ENCODE peak calls at places on chromosomes 13 and 19, in seven cellular contexts. Q is tibial artery, C is stomach, Y is IMR-90, U is SJSA1, X is PC-9, R is breast epithelium. E is an unnamed sample.

GRCh38 chr19:41930322-41930722 is 2.1 kb upstream of the ERFL start:
- DNase-seq in U (no peak), C (no peak), X (no peak), R (no peak), Q (no peak), Y (no peak), E (no peak)

GRCh38 chr19:10315335-10316214 is at the start of gene FDX2:
- DNase-seq in Y (peak; percentile 67), X (peak; percentile 85), C (peak; percentile 91), U (peak; percentile 82), Q (peak; percentile 88), R (peak; percentile 73), E (no peak)

GRCh38 chr13:35600137-35600536 is 123.6 kb upstream of the MAB21L1 start:
- DNase-seq in U (no peak), Y (peak; percentile 9), Q (no peak), R (no peak), X (no peak), C (no peak), E (no peak)

GRCh38 chr13:99193152-99193551 is 7.5 kb upstream of the UBAC2 start:
- DNase-seq in R (no peak), C (no peak), U (no peak), X (no peak), Y (no peak), Q (no peak), E (no peak)

GRCh38 chr19:1408300-1409203 is 1.2 kb downstream of the DAZAP1 start:
- DNase-seq in U (peak; percentile 67), R (no peak), X (no peak), Y (peak; percentile 50), Q (no peak), C (peak; percentile 51), E (no peak)

GRCh38 chr13:30585748-30586262 is 31.9 kb upstream of the USPL1 start:
- DNase-seq in Y (peak; percentile 93), Q (no peak), C (no peak), R (no peak), U (peak; percentile 56), X (no peak), E (no peak)

GRCh38 chr19:53871448-53871847 is 3.8 kb downstream of the MYADM start:
- DNase-seq in U (no peak), R (no peak), Q (no peak), X (no peak), C (no peak), Y (no peak), E (no peak)

GRCh38 chr19:3604987-3605343 is 1.7 kb downstream of the TBXA2R start:
- DNase-seq in Q (peak; percentile 87), Y (no peak), C (no peak), R (no peak), U (no peak), X (no peak), E (no peak)

GRCh38 chr19:574658-575526 is 2.5 kb downstream of the BSG start:
- DNase-seq in X (peak; percentile 53), U (no peak), Y (peak; percentile 59), Q (no peak), R (no peak), C (peak; percentile 69), E (no peak)

GRCh38 chr19:13022859-13023636 is 27.8 kb downstream of the NFIX start:
- DNase-seq in X (no peak), U (peak; percentile 90), Q (peak; percentile 95), Y (peak; percentile 95), C (peak; percentile 68), R (peak; percentile 93), E (no peak)

GRCh38 chr13:99922631-99923404 is 48.7 kb downstream of the ZIC5 start:
- DNase-seq in Q (no peak), Y (no peak), C (peak; percentile 78), U (no peak), R (no peak), X (no peak), E (no peak)

GRCh38 chr19:31541396-31541795 is 192.2 kb upstream of the TSHZ3 start:
- DNase-seq in X (no peak), C (no peak), R (no peak), Q (no peak), Y (no peak), U (peak; percentile 9), E (no peak)

GRCh38 chr13:101514695-101515275 is 62.3 kb downstream of the ITGBL1 start:
- DNase-seq in Y (peak; percentile 68), X (peak; percentile 64), U (no peak), Q (no peak), R (no peak), C (no peak), E (no peak)

GRCh38 chr19:4829001-4829712 is 2.4 kb downstream of the TICAM1 start:
- DNase-seq in U (no peak), X (no peak), Y (no peak), R (no peak), Q (no peak), C (peak; percentile 61), E (no peak)

GRCh38 chr13:38944219-38944618 is 46.4 kb downstream of the STOML3 start:
- DNase-seq in Y (no peak), X (no peak), C (no peak), U (no peak), Q (no peak), R (no peak), E (no peak)

GRCh38 chr19:30076751-30077670 is 135.0 kb downstream of the URI1 start:
- DNase-seq in C (no peak), X (no peak), Y (no peak), U (no peak), Q (peak; percentile 41), R (no peak), E (peak; percentile 38)

GRCh38 chr13:48334534-48335127 is 31.1 kb downstream of the RB1 start:
- DNase-seq in X (no peak), R (no peak), U (no peak), Q (no peak), C (no peak), Y (peak; percentile 45), E (no peak)

GRCh38 chr19:35746556-35746955 is 1.1 kb downstream of the PSENEN start:
- DNase-seq in R (no peak), X (no peak), Y (no peak), Q (no peak), U (no peak), C (no peak), E (no peak)
- H3K4me1 ChIP-seq in R (peaks cover 2% of the 10 kb centered on the region), X (peaks cover 36% of the 10 kb centered on the region), Y (peaks cover 3% of the 10 kb centered on the region), Q (no peaks in the 10 kb centered on the region), U (peaks cover 11% of the 10 kb centered on the region), C (peaks cover 32% of the 10 kb centered on the region), E (peaks cover 26% of the 10 kb centered on the region)

GRCh38 chr19:55676384-55676783 is 1.4 kb downstream of the EPN1 start:
- DNase-seq in R (no peak), U (no peak), Y (peak; percentile 13), Q (no peak), C (peak; percentile 90), X (no peak), E (no peak)
- H3K4me3 ChIP-seq in R (no peak overlapping the region), U (peak overlapping the region; percentile 98), Y (peak overlapping the region; percentile 4), Q (peak overlapping the region; percentile 97), C (peak overlapping the region; percentile 98), X (peak overlapping the region; percentile 93), E (peak overlapping the region; percentile 97)

DNA sequence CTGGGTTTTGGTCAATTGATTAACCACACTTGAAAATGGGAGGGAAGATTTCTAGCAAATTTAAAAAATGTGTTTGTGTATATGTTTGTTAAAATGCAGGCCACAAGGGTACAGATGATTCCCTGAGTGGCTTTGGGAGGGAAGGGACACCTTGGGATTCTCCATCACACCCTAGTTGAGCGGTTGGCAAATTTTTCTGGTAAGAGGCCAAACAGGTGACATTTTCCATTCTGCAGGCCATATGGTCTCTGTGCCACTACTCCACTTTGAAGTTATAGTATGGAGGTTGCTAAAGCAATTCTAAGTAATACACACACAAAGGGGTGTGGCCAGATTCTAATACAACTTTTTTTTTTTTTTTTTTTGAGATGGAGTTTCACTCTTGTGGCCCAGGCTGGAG is 12.9 kb upstream of the MED26 start:
- DNase-seq in Y (no peak), Q (no peak), C (no peak), X (no peak), U (no peak), R (no peak), E (no peak)
- H3K4me1 ChIP-seq in Y (no peaks in the 10 kb centered on the region), Q (no peaks in the 10 kb centered on the region), C (no peaks in the 10 kb centered on the region), X (no peaks in the 10 kb centered on the region), U (no peaks in the 10 kb centered on the region), R (no peaks in the 10 kb centered on the region), E (no peaks in the 10 kb centered on the region)

GRCh38 chr19:34773555-34773864 is 495 bp upstream of the ZNF599 start:
- DNase-seq in X (no peak), C (no peak), Q (no peak), Y (no peak), R (no peak), U (no peak), E (no peak)
- H3K4me3 ChIP-seq in X (peak overlapping the region; percentile 75), C (peak overlapping the region; percentile 73), Q (peak overlapping the region; percentile 82), Y (no peak overlapping the region), R (peak overlapping the region; percentile 85), U (peak overlapping the region; percentile 70), E (peak overlapping the region; percentile 80)

DNA sequence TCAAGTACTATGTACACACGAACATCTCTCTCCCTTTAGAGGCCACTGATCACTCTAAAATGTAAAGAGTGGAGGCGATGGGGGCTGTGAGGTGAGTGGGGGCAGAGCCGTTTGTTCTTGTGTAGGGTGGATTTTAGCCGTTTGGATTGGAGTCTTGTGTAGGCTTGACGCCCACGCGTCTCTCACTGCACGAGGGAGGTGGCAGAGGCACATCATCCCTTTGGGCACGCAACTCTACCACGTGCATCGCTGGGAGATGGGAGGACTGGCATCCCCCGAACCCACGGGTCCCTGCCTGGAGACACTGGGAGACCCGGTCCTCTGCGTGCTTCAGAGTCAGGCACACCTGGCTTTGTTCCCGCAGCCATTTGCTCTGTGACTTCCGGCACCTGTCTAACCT is 6.3 kb downstream of the ARHGEF7 start:
- DNase-seq in Q (no peak), R (no peak), U (no peak), X (no peak), Y (no peak), C (no peak), E (no peak)
- H3K4me1 ChIP-seq in Q (no peaks in the 10 kb centered on the region), R (peaks cover 5% of the 10 kb centered on the region), U (peaks cover 5% of the 10 kb centered on the region), X (no peaks in the 10 kb centered on the region), Y (peaks cover 9% of the 10 kb centered on the region), C (no peaks in the 10 kb centered on the region), E (peaks cover 40% of the 10 kb centered on the region)

GRCh38 chr13:111652676-111653075 is 332.2 kb downstream of the TEX29 start:
- DNase-seq in C (no peak), U (peak; percentile 36), Q (no peak), Y (no peak), X (no peak), R (no peak), E (no peak)
- H3K4me3 ChIP-seq in C (no peak overlapping the region), U (no peak overlapping the region), Q (no peak overlapping the region), Y (no peak overlapping the region), X (no peak overlapping the region), R (no peak overlapping the region), E (no peak overlapping the region)

GRCh38 chr13:113864303-113864890 is 521 bp upstream of the GAS6 start:
- DNase-seq in R (peak; percentile 15), Q (peak; percentile 60), Y (peak; percentile 33), C (no peak), X (no peak), U (no peak), E (no peak)

GRCh38 chr13:113862191-113862765 is 1.6 kb downstream of the GAS6 start:
- DNase-seq in R (peak; percentile 24), X (no peak), C (no peak), U (no peak), Y (peak; percentile 36), Q (peak; percentile 65), E (no peak)

GRCh38 chr13:113863511-113864302 is at the start of gene GAS6:
- DNase-seq in Y (no peak), C (peak; percentile 72), R (peak; percentile 38), Q (peak; percentile 86), U (no peak), X (no peak), E (no peak)

GRCh38 chr13:113861433-113862030 is 2.3 kb downstream of the GAS6 start:
- DNase-seq in Q (peak; percentile 57), U (no peak), Y (no peak), X (no peak), R (peak; percentile 59), C (no peak), E (no peak)

GRCh38 chr13:113862766-113863510 is 938 bp downstream of the GAS6 start:
- DNase-seq in R (peak; percentile 72), C (peak; percentile 77), Q (peak; percentile 82), U (no peak), Y (no peak), X (no peak), E (no peak)
- H3K4me1 ChIP-seq in R (no peaks in the 10 kb centered on the region), C (peaks cover 42% of the 10 kb centered on the region), Q (no peaks in the 10 kb centered on the region), U (peaks cover 9% of the 10 kb centered on the region), Y (peaks cover 25% of the 10 kb centered on the region), X (peaks cover 13% of the 10 kb centered on the region), E (peaks cover 7% of the 10 kb centered on the region)

E was measured in ascending aorta.